ENCODE peak calls at places on chromosomes 5 and 9, in five cellular contexts. P is HepG2, L is H1, N is GM12878, C is K562. W is an unnamed sample.
A peak's percentile ranks its signal among the peaks of the same experiment; 100 is the strongest.

GRCh38 chr5:158499680-158499998 is 600.1 kb downstream of the EBF1 start:
- DNase-seq in P (no peak), L (no peak), N (no peak), C (no peak), W (no peak)

GRCh38 chr5:16674750-16675149 is 58.0 kb upstream of the RETREG1 start:
- DNase-seq in P (no peak), L (no peak), N (no peak), C (no peak), W (no peak)

GRCh38 chr9:137305060-137305787 is 3.2 kb upstream of the NRARP start:
- DNase-seq in P (no peak), L (peak; percentile 66), N (no peak), C (no peak), W (no peak)

GRCh38 chr9:87857141-87857947 is 25.3 kb upstream of the SPATA31E1 start:
- DNase-seq in P (no peak), L (no peak), N (no peak), C (no peak), W (no peak)

GRCh38 chr9:9494334-9494733 is 1118.5 kb downstream of the PTPRD start:
- DNase-seq in P (no peak), L (no peak), N (no peak), C (no peak), W (no peak)

GRCh38 chr9:71767421-71768321 is 642 bp downstream of the CEMIP2 start:
- DNase-seq in P (no peak), L (peak; percentile 63), N (no peak), C (peak; percentile 24), W (no peak)

GRCh38 chr5:45411971-45412612 is 284.1 kb downstream of the HCN1 start:
- DNase-seq in P (no peak), L (no peak), N (no peak), C (no peak), W (no peak)

GRCh38 chr5:32277782-32278181 is 35.0 kb downstream of the MTMR12 start:
- DNase-seq in P (no peak), L (no peak), N (no peak), C (no peak), W (no peak)

GRCh38 chr5:102924963-102925362 is 169.9 kb downstream of the PAM start:
- DNase-seq in P (no peak), L (no peak), N (no peak), C (no peak), W (no peak)

GRCh38 chr5:68315679-68316271 is 100.2 kb downstream of the PIK3R1 start:
- DNase-seq in P (no peak), L (no peak), N (peak; percentile 55), C (no peak), W (no peak)

GRCh38 chr5:96861044-96861443 is 15.3 kb upstream of the ERAP2 start:
- DNase-seq in P (no peak), L (no peak), N (no peak), C (no peak), W (no peak)

GRCh38 chr9:14349818-14350333 is 35.9 kb upstream of the NFIB start:
- DNase-seq in P (no peak), L (no peak), N (no peak), C (no peak), W (no peak)

DNA sequence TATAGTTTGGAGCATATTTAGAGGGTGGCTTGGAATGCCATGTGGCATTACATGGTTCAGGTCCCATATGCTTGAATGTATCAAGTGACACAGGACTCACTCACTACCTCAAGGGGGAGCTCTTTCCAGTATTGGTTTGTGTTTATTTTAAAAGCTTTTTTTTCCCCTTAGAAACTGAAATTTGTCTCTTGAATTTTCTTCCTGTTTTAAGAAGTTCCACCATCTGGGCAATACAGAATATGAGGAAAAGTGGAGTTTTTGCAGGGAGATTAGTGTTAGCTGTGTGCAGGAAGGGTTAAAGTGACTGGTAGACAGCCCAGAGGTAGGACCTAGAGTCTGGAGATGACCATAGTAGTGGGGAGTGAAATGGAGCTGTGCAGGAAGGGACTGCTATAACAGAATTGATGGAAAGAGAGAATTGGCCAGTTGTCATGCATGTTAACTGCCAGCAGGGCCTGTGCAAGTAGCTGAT is 36.6 kb downstream of the CTNNA1 start:
- DNase-seq in P (peak; percentile 52), L (no peak), N (no peak), C (peak; percentile 43), W (peak; percentile 37)
- TF ChIP-seq SRF in P (no peak), L (no peak), N (no peak), C (no peak), W (no peak)

GRCh38 chr9:120109242-120109641 is 470.7 kb downstream of the CDK5RAP2 start:
- DNase-seq in P (peak; percentile 18), L (peak; percentile 69), N (no peak), C (peak; percentile 17), W (peak; percentile 44)
- TF ChIP-seq CTCF in P (peak; percentile 57), L (peak; percentile 96), N (peak; percentile 6), C (peak; percentile 46), W (peak; percentile 45)

GRCh38 chr9:98530806-98531386 is 177.8 kb downstream of the GABBR2 start:
- DNase-seq in P (no peak), L (no peak), N (no peak), C (no peak), W (no peak)
- TF ChIP-seq SRF in P (no peak), L (no peak), N (no peak), C (no peak), W (no peak)

GRCh38 chr9:126947529-126947928 is 32.9 kb downstream of the RALGPS1 start:
- DNase-seq in P (no peak), L (no peak), N (no peak), C (no peak), W (peak; percentile 16)
- TF ChIP-seq CTCF in P (peak; percentile 29), L (peak; percentile 58), N (peak; percentile 36), C (peak; percentile 40), W (peak; percentile 65)

GRCh38 chr5:39473156-39473779 is 48.5 kb upstream of the DAB2 start:
- DNase-seq in P (no peak), L (no peak), N (no peak), C (no peak), W (no peak)
- TF ChIP-seq SRF in P (no peak), L (no peak), N (no peak), C (no peak), W (no peak)

GRCh38 chr5:151002250-151002649 is 18.1 kb upstream of the GPX3 start:
- DNase-seq in P (peak; percentile 58), L (peak; percentile 42), N (no peak), C (peak; percentile 39), W (peak; percentile 28)
- TF ChIP-seq CTCF in P (peak; percentile 71), L (no peak), N (no peak), C (peak; percentile 56), W (peak; percentile 25)

GRCh38 chr5:137613554-137614265 is 114.6 kb upstream of the SPOCK1 start:
- DNase-seq in P (no peak), L (no peak), N (no peak), C (no peak), W (no peak)
- TF ChIP-seq SRF in P (no peak), L (no peak), N (no peak), C (no peak), W (no peak)